ENCODE peak calls at places on chromosomes 13 and 19, in ten cellular contexts. Q, D, K, C, W, B, M, T, V and L are unnamed samples. For H3K36me3, the result is how much of the 10 kb centered on the place peaks cover.

GRCh38 chr13:78701383-78701782 is 42.4 kb upstream of the OBI1 start:
- DNase-seq in M (no peak), K (no peak), W (no peak), Q (no peak), C (peak), D (no peak), B (no peak), T (no peak), V (no peak), L (no peak)

GRCh38 chr13:25660996-25661395 is 289.2 kb downstream of the ATP8A2 start:
- DNase-seq in M (no peak), W (no peak), T (no peak), D (no peak), Q (no peak), K (no peak), V (no peak), C (no peak), B (no peak), L (no peak)

GRCh38 chr19:52734340-52734892 is 428 bp downstream of the ZNF611 start:
- DNase-seq in B (no peak), T (no peak), K (peak), Q (no peak), V (peak), D (peak), W (peak), M (no peak), C (no peak), L (no peak)

GRCh38 chr13:111666377-111666776 is 345.9 kb downstream of the TEX29 start:
- DNase-seq in T (peak), W (no peak), K (no peak), M (no peak), V (no peak), B (no peak), Q (no peak), C (no peak), D (no peak), L (no peak)

GRCh38 chr19:39352549-39353285 is 10.5 kb downstream of the SAMD4B start:
- DNase-seq in T (no peak), W (no peak), Q (no peak), D (no peak), M (no peak), K (no peak), B (no peak), V (no peak), C (no peak), L (no peak)

GRCh38 chr19:55464039-55464668 is 397 bp downstream of the C19orf85 start:
- DNase-seq in T (no peak), V (no peak), W (no peak), B (no peak), Q (no peak), K (no peak), C (no peak), D (no peak), M (no peak), L (no peak)

GRCh38 chr13:48266967-48267639 is 34.1 kb downstream of the ITM2B start:
- DNase-seq in C (no peak), Q (peak), W (no peak), K (no peak), T (no peak), V (no peak), B (no peak), D (no peak), M (no peak), L (no peak)

GRCh38 chr13:40562975-40563349 is 103.5 kb downstream of the FOXO1 start:
- DNase-seq in B (no peak), V (no peak), M (no peak), K (no peak), C (peak), D (no peak), W (peak), T (no peak), Q (no peak), L (no peak)

GRCh38 chr19:50705422-50706019 is 14.1 kb downstream of the SHANK1 start:
- DNase-seq in D (peak), Q (peak), C (no peak), W (no peak), T (no peak), M (no peak), B (no peak), K (peak), V (no peak), L (no peak)

GRCh38 chr19:33727331-33728028 is 69.2 kb upstream of the KCTD15 start:
- DNase-seq in T (no peak), W (no peak), K (no peak), M (no peak), Q (no peak), B (no peak), V (no peak), C (no peak), D (no peak), L (peak)

GRCh38 chr19:33778089-33778791 is 18.4 kb upstream of the KCTD15 start:
- DNase-seq in B (peak), C (no peak), M (no peak), Q (peak), D (peak), W (peak), T (no peak), V (peak), K (peak), L (peak)

GRCh38 chr19:38004505-38005223 is 97.7 kb downstream of the SIPA1L3 start:
- DNase-seq in M (peak), B (peak), Q (peak), T (peak), D (peak), W (peak), V (peak), C (peak), K (peak), L (peak)

GRCh38 chr19:18972301-18972831 is 31.3 kb upstream of the HOMER3 start:
- DNase-seq in M (no peak), B (no peak), V (no peak), W (no peak), T (no peak), C (no peak), Q (peak), D (no peak), K (no peak), L (peak)

GRCh38 chr19:28838909-28839308 is 374.0 kb downstream of the UQCRFS1 start:
- DNase-seq in T (no peak), V (no peak), M (no peak), K (no peak), C (no peak), W (no peak), B (no peak), Q (no peak), D (no peak), L (no peak)

GRCh38 chr19:4985551-4985991 is 16.7 kb downstream of the KDM4B start:
- DNase-seq in M (no peak), V (no peak), W (peak), Q (no peak), C (no peak), T (no peak), K (no peak), D (no peak), B (no peak), L (no peak)
- H3K36me3 ChIP-seq in M (under half), V (under half), W (under half), Q (under half), C (under half), T (under half), K (under half), D (under half), B (under half), L (under half)

GRCh38 chr19:35760711-35761349 is 2.9 kb downstream of the PROSER3 start:
- DNase-seq in D (no peak), B (no peak), T (no peak), V (no peak), W (no peak), Q (no peak), M (no peak), C (no peak), K (no peak), L (no peak)
- H3K27ac ChIP-seq in D (no peak), B (peak), T (no peak), V (no peak), W (no peak), Q (no peak), M (no peak), C (no peak), K (no peak), L (no peak)

GRCh38 chr13:113820813-113821651 is 42.8 kb downstream of the GAS6 start:
- DNase-seq in M (peak), D (peak), W (peak), Q (peak), T (peak), V (peak), B (peak), C (peak), K (no peak), L (peak)
- TF ChIP-seq CTCF in M (no peak), D (peak), W (peak), Q (peak), T (peak), V (peak), B (no peak), C (no peak), K (peak), L (no peak)

DNA sequence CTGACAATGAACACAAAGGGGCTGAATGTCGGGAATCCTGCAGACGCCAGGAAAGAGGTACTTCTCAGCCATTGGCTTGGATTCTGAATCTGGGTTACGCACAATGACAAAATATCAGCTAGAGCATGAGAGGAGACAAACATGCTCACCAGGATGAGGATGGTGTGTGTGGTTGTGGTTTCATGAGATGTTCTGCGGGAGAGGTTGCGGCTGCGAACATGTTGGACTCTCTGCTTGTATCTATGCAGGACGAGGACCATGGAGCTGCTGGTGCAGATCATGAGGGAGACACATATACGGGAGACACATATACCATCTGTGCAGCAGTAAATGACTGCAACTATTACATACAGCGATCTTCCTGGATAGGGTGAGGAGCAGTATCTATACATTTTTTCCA is 7.3 kb upstream of the LILRA5 start:
- DNase-seq in D (no peak), M (no peak), T (no peak), C (no peak), W (no peak), V (no peak), K (no peak), Q (no peak), B (no peak), L (no peak)
- H3K36me3 ChIP-seq in D (under half), M (under half), T (under half), C (under half), W (under half), V (under half), K (under half), Q (under half), B (under half), L (under half)